ENCODE peak calls at places on chromosomes 6 and 20, in five cellular contexts. D is ovary, F is cardiac fibroblast, U is fibroblast of the aortic adventitia, O is dorsolateral prefrontal cortex. E is an unnamed sample.

GRCh38 chr6:74651948-74652347 is 553.9 kb downstream of the COL12A1 start:
- DNase-seq in F (peak), D (no peak), O (no peak), U (no peak), E (peak)

GRCh38 chr6:32153835-32154513 is at the start of gene PPT2:
- DNase-seq in U (peak), O (peak), F (peak), D (peak), E (peak)

GRCh38 chr20:64071341-64072332 is 7.7 kb downstream of the RGS19 start:
- DNase-seq in D (no peak), U (no peak), O (no peak), F (no peak), E (no peak)

GRCh38 chr20:47359533-47360206 is 3.2 kb upstream of the ZMYND8 start:
- DNase-seq in F (no peak), D (no peak), O (no peak), U (no peak), E (no peak)

GRCh38 chr20:46060301-46060881 is 29.4 kb downstream of the NCOA5 start:
- DNase-seq in O (no peak), D (no peak), F (no peak), U (no peak), E (no peak)

GRCh38 chr6:25263602-25264001 is 15.6 kb upstream of the CARMIL1 start:
- DNase-seq in U (peak), O (no peak), F (no peak), D (no peak), E (peak)

GRCh38 chr6:78324213-78324612 is 543.1 kb upstream of the IRAK1BP1 start:
- DNase-seq in F (no peak), U (no peak), O (no peak), D (no peak), E (peak)

GRCh38 chr6:22071655-22072054 is 225.2 kb downstream of the PRL start:
- DNase-seq in D (peak), O (no peak), U (peak), F (peak), E (peak)

GRCh38 chr6:92810913-92811312 is 608.4 kb downstream of the EPHA7 start:
- DNase-seq in F (peak), O (no peak), U (peak), D (no peak), E (peak)

GRCh38 chr6:26044140-26045045 is 42.8 kb upstream of the HFE start:
- DNase-seq in F (peak), U (peak), D (peak), O (no peak), E (peak)

GRCh38 chr6:166691199-166691598 is 64.1 kb upstream of the RPS6KA2 start:
- DNase-seq in F (peak), O (no peak), D (no peak), U (peak), E (peak)

GRCh38 chr6:20362623-20363022 is 39.1 kb upstream of the E2F3 start:
- DNase-seq in D (no peak), U (no peak), F (no peak), O (no peak), E (no peak)

GRCh38 chr6:151806757-151807512 is 547 bp upstream of the ESR1 start:
- DNase-seq in O (no peak), U (peak), D (no peak), F (peak), E (peak)

GRCh38 chr6:30515967-30516753 is 26.9 kb downstream of the HLA-E start:
- DNase-seq in O (peak), F (peak), D (peak), U (peak), E (peak)

GRCh38 chr6:36314221-36315014 is 22.3 kb downstream of the BNIP5 start:
- DNase-seq in D (no peak), U (no peak), F (peak), O (no peak), E (peak)

GRCh38 chr6:66307490-66307889 is 600.5 kb upstream of the EYS start:
- DNase-seq in U (no peak), D (no peak), F (no peak), O (no peak), E (peak)

GRCh38 chr6:111482236-111482958 is 621 bp downstream of the REV3L start:
- DNase-seq in U (peak), D (peak), O (peak), F (peak), E (peak)

GRCh38 chr6:53466257-53466656 is 78.6 kb downstream of the GCLC start:
- DNase-seq in F (peak), D (no peak), U (no peak), O (no peak), E (peak)

GRCh38 chr6:150905769-150906168 is 40.3 kb downstream of the MTHFD1L start:
- DNase-seq in O (no peak), F (no peak), U (no peak), D (no peak), E (no peak)

GRCh38 chr6:166168616-166169548 is 1.2 kb upstream of the TBXT start:
- DNase-seq in U (no peak), F (peak), O (no peak), D (no peak), E (peak)

GRCh38 chr6:157253017-157253416 is 70.3 kb downstream of the TMEM242 start:
- DNase-seq in D (no peak), O (no peak), F (peak), U (no peak), E (no peak)

GRCh38 chr6:156589281-156589680 is 187.9 kb upstream of the ARID1B start:
- DNase-seq in O (no peak), F (peak), D (no peak), U (peak), E (peak)

GRCh38 chr6:113994934-113995342 is 24.0 kb upstream of the HDAC2 start:
- DNase-seq in U (peak), D (no peak), F (peak), O (peak), E (peak)

GRCh38 chr6:25193147-25193864 is 85.9 kb upstream of the CARMIL1 start:
- DNase-seq in D (no peak), U (peak), F (peak), O (no peak), E (peak)

GRCh38 chr6:31513456-31514165 is 15.2 kb upstream of the MCCD1 start:
- DNase-seq in U (no peak), O (no peak), F (no peak), D (no peak), E (no peak)

GRCh38 chr6:141562181-141562800 is 570.4 kb upstream of the GJE1 start:
- DNase-seq in U (no peak), F (no peak), D (peak), O (no peak), E (peak)

GRCh38 chr20:24670981-24671380 is 201.6 kb downstream of the SYNDIG1 start:
- DNase-seq in U (no peak), O (no peak), D (no peak), F (no peak), E (no peak)

GRCh38 chr6:159212881-159213280 is 43.7 kb downstream of the FNDC1 start:
- DNase-seq in F (no peak), D (no peak), U (no peak), O (no peak), E (no peak)

GRCh38 chr20:32585011-32585518 is at the start of gene NOL4L:
- DNase-seq in F (peak), O (no peak), D (peak), U (no peak), E (peak)

GRCh38 chr6:64985726-64986125 is 721.3 kb downstream of the EYS start:
- DNase-seq in F (peak), D (no peak), U (no peak), O (no peak), E (peak)

GRCh38 chr6:113651120-113651519 is 206.0 kb upstream of the MARCKS start:
- DNase-seq in D (no peak), U (no peak), F (no peak), O (peak), E (no peak)

DNA sequence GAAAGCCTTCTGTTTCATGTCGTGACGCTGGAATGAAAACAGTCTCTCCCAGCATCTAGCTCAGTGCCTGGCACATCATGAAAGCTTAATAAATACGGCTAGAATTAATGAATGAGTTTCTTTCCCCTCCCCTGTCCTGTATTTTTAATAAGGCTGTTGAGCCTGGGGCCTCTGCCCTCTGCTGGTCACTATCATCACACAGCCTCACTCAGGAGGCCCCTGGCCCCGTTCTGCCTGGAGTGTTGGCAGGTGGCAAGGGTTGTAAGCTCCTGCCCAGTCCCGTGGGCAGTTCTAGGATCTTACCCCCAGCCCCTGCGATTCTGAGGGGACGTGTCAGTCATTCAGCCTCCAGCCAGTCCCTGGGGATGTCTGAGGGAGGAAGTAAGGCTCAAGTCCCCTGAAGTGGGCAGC is 41.4 kb downstream of the PHACTR3 start:
- DNase-seq in F (no peak), O (no peak), U (no peak), D (no peak), E (no peak)
- TF ChIP-seq CTCF in F (no peak), O (peak), U (no peak), D (no peak), E (no peak)

DNA sequence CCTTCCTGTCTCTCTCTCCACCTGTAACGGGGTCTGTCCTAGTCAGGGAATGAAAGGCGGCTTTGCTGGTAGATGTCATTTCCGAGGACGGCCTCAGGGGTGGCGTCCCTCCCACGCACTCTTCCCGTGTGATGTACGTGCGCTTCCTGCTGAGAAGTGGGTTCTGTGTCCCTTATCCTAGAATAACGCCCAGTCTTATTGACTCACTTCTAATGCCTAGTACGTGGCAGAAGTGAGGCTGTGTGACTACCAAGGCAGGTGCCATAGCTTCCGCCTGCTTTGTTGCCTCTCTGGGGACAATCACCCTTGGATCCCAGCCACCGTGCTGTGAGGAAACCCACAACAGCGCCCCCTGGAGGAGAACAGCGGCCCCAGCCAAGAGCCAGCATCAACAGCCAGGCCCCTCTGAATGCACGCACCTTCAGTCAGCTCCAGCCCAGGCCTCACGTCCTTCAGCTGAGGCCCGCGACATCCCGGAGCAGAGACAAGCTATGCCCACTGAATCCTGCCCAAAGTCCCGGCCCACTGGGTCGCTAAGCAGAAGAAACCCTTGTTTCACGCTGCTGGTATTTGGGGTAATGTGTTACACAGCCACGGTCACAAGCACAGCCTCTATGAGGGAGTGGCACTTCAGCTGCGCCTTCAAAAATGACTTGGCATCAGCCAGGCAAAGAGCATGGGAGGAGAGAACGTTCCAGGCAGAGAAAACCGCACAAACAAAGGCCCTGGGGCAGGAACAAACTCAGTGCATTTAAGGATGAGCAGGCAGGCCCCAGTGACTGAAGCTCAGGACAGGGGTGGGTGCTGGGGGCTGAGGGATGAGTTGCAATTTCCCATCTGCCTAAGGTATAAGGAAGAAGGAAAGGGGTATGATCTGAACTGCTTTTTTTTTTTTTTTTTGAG is 224.2 kb downstream of the NFATC2 start:
- DNase-seq in U (peak), F (peak), O (no peak), D (peak), E (peak)
- TF ChIP-seq CTCF in U (peak), F (peak), O (peak), D (no peak), E (peak)

GRCh38 chr20:61976650-61977332 is 88.9 kb downstream of the TAF4 start:
- DNase-seq in O (no peak), D (no peak), U (no peak), F (no peak), E (no peak)

GRCh38 chr20:61977387-61977786 is 88.3 kb downstream of the TAF4 start:
- DNase-seq in O (no peak), D (no peak), U (no peak), F (no peak), E (no peak)

GRCh38 chr20:61974357-61974665 is 91.4 kb downstream of the TAF4 start:
- DNase-seq in F (no peak), O (no peak), U (no peak), D (no peak), E (no peak)

GRCh38 chr20:61975411-61975810 is 90.3 kb downstream of the TAF4 start:
- DNase-seq in U (no peak), D (no peak), O (no peak), F (no peak), E (no peak)

GRCh38 chr20:61976275-61976649 is 89.4 kb downstream of the TAF4 start:
- DNase-seq in F (no peak), D (no peak), U (no peak), O (no peak), E (no peak)
- TF ChIP-seq CTCF in F (no peak), D (no peak), U (no peak), O (no peak), E (no peak)

GRCh38 chr6:83051386-83052172 is 14.1 kb downstream of the UBE3D start:
- DNase-seq in O (no peak), D (no peak), U (peak), F (peak), E (no peak)
- TF ChIP-seq CTCF in O (no peak), D (no peak), U (no peak), F (no peak), E (no peak)